ENCODE peak calls at places on chromosomes 5 and 9, in nine cellular contexts. U is astrocyte of the hippocampus; G is NAMALWA; D is trophoblast cell; L is KBM-7; O is stimulated activated naive CD8-positive, alpha-beta T cell treated with anti-CD3 and anti-CD28 coated beads, Interleukin-15, Interleukin-2, amounts not matched to agents 100 U/mL and 50 U/mL, for 24 hours; P is fibroblast of pulmonary artery; M is PC-9; B is mucosa of gallbladder. E is an unnamed sample.

GRCh38 chr5:145660897-145661650 is 174.1 kb downstream of the PRELID2 start:
- DNase-seq in L (no peak), B (peak), P (peak), D (no peak), M (no peak), G (no peak), O (no peak), U (peak), E (no peak)

GRCh38 chr9:125587819-125588460 is 119.1 kb downstream of the MAPKAP1 start:
- DNase-seq in B (no peak), G (no peak), P (no peak), D (no peak), M (no peak), L (no peak), U (no peak), O (no peak), E (no peak)

GRCh38 chr5:65461490-65461889 is 20.2 kb downstream of the ADAMTS6 start:
- DNase-seq in M (no peak), O (no peak), D (no peak), G (no peak), U (no peak), B (no peak), L (no peak), P (no peak), E (no peak)

GRCh38 chr5:2239237-2239910 is 356.6 kb upstream of the IRX4 start:
- DNase-seq in O (no peak), D (no peak), B (no peak), M (no peak), U (no peak), P (no peak), L (no peak), G (no peak), E (no peak)

GRCh38 chr9:33125441-33125840 is 41.7 kb downstream of the B4GALT1 start:
- DNase-seq in O (no peak), U (no peak), P (no peak), D (no peak), G (no peak), M (no peak), L (no peak), B (no peak), E (no peak)

GRCh38 chr9:36742264-36742663 is 169.6 kb downstream of the MELK start:
- DNase-seq in U (no peak), P (no peak), L (no peak), G (no peak), B (no peak), D (no peak), M (no peak), O (no peak), E (no peak)

GRCh38 chr5:149448831-149449714 is 70.0 kb upstream of the IL17B start:
- DNase-seq in D (no peak), B (no peak), U (no peak), G (peak), O (no peak), P (no peak), M (no peak), L (peak), E (no peak)

GRCh38 chr9:2809692-2810423 is 34.0 kb downstream of the PUM3 start:
- DNase-seq in O (no peak), D (no peak), U (peak), P (peak), B (peak), L (no peak), M (no peak), G (no peak), E (no peak)

GRCh38 chr5:4228708-4229107 is 633.1 kb downstream of the IRX1 start:
- DNase-seq in D (no peak), M (no peak), B (no peak), P (no peak), L (no peak), U (no peak), O (no peak), G (no peak), E (no peak)

GRCh38 chr9:5518061-5518936 is 8.0 kb downstream of the PDCD1LG2 start:
- DNase-seq in L (no peak), U (no peak), P (no peak), O (no peak), M (no peak), G (no peak), D (no peak), B (no peak), E (no peak)

GRCh38 chr5:140042551-140043507 is at the start of gene NRG2:
- DNase-seq in D (no peak), L (peak), M (peak), P (peak), G (no peak), O (peak), U (peak), B (peak), E (peak)

GRCh38 chr5:150042459-150042858 is 41.9 kb downstream of the HMGXB3 start:
- DNase-seq in G (no peak), L (no peak), U (no peak), D (no peak), O (no peak), M (no peak), P (no peak), B (no peak), E (no peak)

GRCh38 chr5:134240421-134240962 is 14.6 kb upstream of the PPP2CA start:
- DNase-seq in O (no peak), D (no peak), L (no peak), M (no peak), B (no peak), P (peak), U (peak), G (no peak), E (no peak)

GRCh38 chr9:89815903-89816573 is 211.2 kb downstream of the GADD45G start:
- DNase-seq in G (peak), O (peak), P (no peak), U (no peak), M (no peak), L (no peak), B (peak), D (no peak), E (peak)

GRCh38 chr9:107999890-108000289 is 510.3 kb upstream of the KLF4 start:
- DNase-seq in U (no peak), B (no peak), O (no peak), D (peak), L (no peak), P (no peak), M (peak), G (no peak), E (no peak)

GRCh38 chr5:50853151-50853550 is 186.7 kb downstream of the PARP8 start:
- DNase-seq in D (no peak), L (peak), B (peak), U (no peak), P (no peak), G (peak), M (no peak), O (no peak), E (peak)

GRCh38 chr9:92295240-92295790 is 1.8 kb upstream of the IARS1 start:
- DNase-seq in P (no peak), D (no peak), O (no peak), U (no peak), L (peak), M (no peak), B (no peak), G (no peak), E (no peak)

GRCh38 chr5:1131726-1132125 is 19.9 kb upstream of the SLC12A7 start:
- DNase-seq in B (no peak), U (no peak), L (no peak), P (no peak), G (no peak), M (no peak), O (no peak), D (no peak), E (no peak)

GRCh38 chr5:66454186-66455078 is 141.8 kb upstream of the MAST4 start:
- DNase-seq in O (no peak), D (peak), G (no peak), B (no peak), P (peak), M (no peak), U (peak), L (no peak), E (no peak)

GRCh38 chr9:91163773-91164471 is 197.8 kb downstream of the AUH start:
- DNase-seq in D (no peak), B (no peak), P (no peak), O (peak), G (no peak), M (no peak), L (no peak), U (no peak), E (no peak)

GRCh38 chr5:36395260-36395659 is 93.6 kb upstream of the RANBP3L start:
- DNase-seq in L (no peak), M (no peak), U (no peak), G (peak), D (no peak), O (no peak), B (no peak), P (no peak), E (no peak)

GRCh38 chr5:53059281-53059680 is 50.3 kb downstream of the MOCS2 start:
- DNase-seq in G (no peak), P (peak), D (no peak), B (no peak), O (no peak), U (no peak), L (no peak), M (no peak), E (no peak)

GRCh38 chr5:95153581-95153980 is 131.3 kb downstream of the MCTP1 start:
- DNase-seq in U (peak), L (no peak), G (no peak), P (no peak), D (no peak), M (no peak), B (no peak), O (no peak), E (no peak)

GRCh38 chr5:84450617-84451414 is 66.1 kb upstream of the EDIL3 start:
- DNase-seq in M (no peak), U (no peak), P (peak), D (no peak), L (no peak), G (peak), B (no peak), O (no peak), E (no peak)

GRCh38 chr5:39448504-39449128 is 23.8 kb upstream of the DAB2 start:
- DNase-seq in L (no peak), D (no peak), B (peak), U (no peak), P (no peak), G (no peak), M (no peak), O (no peak), E (no peak)

GRCh38 chr9:108615152-108615551 is 240.6 kb downstream of the ACTL7B start:
- DNase-seq in O (no peak), U (no peak), P (no peak), B (no peak), L (no peak), M (no peak), D (no peak), G (no peak), E (no peak)

GRCh38 chr5:132070460-132071337 is 2.9 kb upstream of the CSF2 start:
- DNase-seq in D (no peak), L (no peak), B (no peak), P (peak), G (no peak), U (peak), M (no peak), O (peak), E (no peak)

GRCh38 chr9:78630966-78631365 is 334.0 kb downstream of the PSAT1 start:
- DNase-seq in M (no peak), G (no peak), U (no peak), B (no peak), L (no peak), D (no peak), O (no peak), P (no peak), E (no peak)

GRCh38 chr5:75335952-75336624 is 932 bp upstream of the HMGCR start:
- DNase-seq in U (peak), L (no peak), O (no peak), B (peak), D (peak), G (peak), P (peak), M (peak), E (no peak)